ENCODE peak calls at places on chromosomes 3 and 15, in five cellular contexts. D, A, V, P and G are unnamed samples.
A peak's percentile ranks its signal among the peaks of the same experiment; 100 is the strongest.

GRCh38 chr3:169072494-169072893 is 591.0 kb downstream of the MECOM start:
- DNase-seq in D (no peak), A (no peak), V (no peak), P (no peak), G (no peak)

GRCh38 chr3:180529778-180530177 is 72.2 kb upstream of the TTC14 start:
- DNase-seq in D (no peak), A (no peak), V (no peak), P (no peak), G (no peak)

GRCh38 chr15:61888074-61888780 is 172.0 kb downstream of the VPS13C start:
- DNase-seq in D (no peak), A (no peak), V (no peak), P (no peak), G (no peak)

GRCh38 chr3:115990669-115991068 is 367.4 kb downstream of the GAP43 start:
- DNase-seq in D (no peak), A (peak; percentile 25), V (no peak), P (no peak), G (no peak)

GRCh38 chr3:194058189-194058571 is 77.8 kb upstream of the HES1 start:
- DNase-seq in D (peak; percentile 82), A (peak; percentile 92), V (peak; percentile 26), P (no peak), G (peak; percentile 69)

GRCh38 chr3:123884258-123884831 is at the start of gene MYLK:
- DNase-seq in D (peak; percentile 95), A (peak; percentile 98), V (peak; percentile 77), P (no peak), G (peak; percentile 87)

GRCh38 chr15:89226359-89227221 is 5.2 kb upstream of the RLBP1 start:
- DNase-seq in D (no peak), A (no peak), V (peak; percentile 46), P (no peak), G (no peak)

GRCh38 chr3:149343951-149344350 is 10.5 kb upstream of the TM4SF18 start:
- DNase-seq in D (no peak), A (peak; percentile 52), V (peak; percentile 13), P (no peak), G (no peak)

GRCh38 chr15:45522179-45522930 is at the start of gene SLC30A4:
- DNase-seq in D (peak; percentile 41), A (peak; percentile 62), V (peak; percentile 87), P (no peak), G (peak; percentile 63)

GRCh38 chr15:28147827-28148226 is 48.7 kb upstream of the OCA2 start:
- DNase-seq in D (no peak), A (no peak), V (no peak), P (no peak), G (no peak)
- TF ChIP-seq CREB1 in D (no peak), A (no peak), V (no peak), P (no peak), G (no peak)

GRCh38 chr15:99958426-99959097 is 225.3 kb upstream of the LYSMD4 start:
- DNase-seq in D (no peak), A (no peak), V (no peak), P (no peak), G (peak; percentile 28)
- TF ChIP-seq CREB1 in D (no peak), A (no peak), V (no peak), P (no peak), G (no peak)

GRCh38 chr3:196596355-196596754 is 27.9 kb downstream of the FBXO45 start:
- DNase-seq in D (no peak), A (no peak), V (no peak), P (no peak), G (no peak)

GRCh38 chr3:196600359-196600758 is 31.9 kb downstream of the FBXO45 start:
- DNase-seq in D (no peak), A (no peak), V (no peak), P (no peak), G (peak; percentile 20)

GRCh38 chr3:196603683-196604082 is 35.2 kb downstream of the FBXO45 start:
- DNase-seq in D (no peak), A (no peak), V (no peak), P (no peak), G (no peak)

GRCh38 chr3:196602673-196603072 is 34.2 kb downstream of the FBXO45 start:
- DNase-seq in D (no peak), A (no peak), V (no peak), P (no peak), G (no peak)

GRCh38 chr3:196599734-196600128 is 31.3 kb downstream of the FBXO45 start:
- DNase-seq in D (no peak), A (no peak), V (no peak), P (no peak), G (no peak)
- TF ChIP-seq CREB1 in D (no peak), A (no peak), V (no peak), P (no peak), G (no peak)

DNA sequence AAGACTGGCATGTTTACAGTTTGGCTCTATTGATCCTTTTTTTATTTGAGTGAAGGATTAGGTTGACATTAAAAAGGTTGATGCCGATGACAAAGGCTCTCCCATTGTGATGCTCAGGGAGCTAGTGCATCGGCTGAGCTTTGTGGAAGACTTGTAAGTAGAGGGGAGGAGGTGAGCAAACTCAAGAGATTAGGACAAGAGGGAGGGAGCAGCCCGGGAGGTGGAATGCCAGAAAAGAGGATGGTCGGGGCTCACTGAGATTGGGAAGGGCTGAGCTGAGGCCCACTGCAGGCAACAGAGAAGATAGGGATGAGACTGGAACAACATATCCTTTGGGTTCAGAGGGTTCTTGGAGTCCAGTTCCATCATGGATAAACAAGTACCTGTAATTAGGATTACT is 26.5 kb upstream of the PSMD6 start:
- DNase-seq in D (peak; percentile 27), A (peak; percentile 69), V (no peak), P (no peak), G (peak; percentile 44)
- TF ChIP-seq CREB1 in D (no peak), A (no peak), V (no peak), P (no peak), G (no peak)

DNA sequence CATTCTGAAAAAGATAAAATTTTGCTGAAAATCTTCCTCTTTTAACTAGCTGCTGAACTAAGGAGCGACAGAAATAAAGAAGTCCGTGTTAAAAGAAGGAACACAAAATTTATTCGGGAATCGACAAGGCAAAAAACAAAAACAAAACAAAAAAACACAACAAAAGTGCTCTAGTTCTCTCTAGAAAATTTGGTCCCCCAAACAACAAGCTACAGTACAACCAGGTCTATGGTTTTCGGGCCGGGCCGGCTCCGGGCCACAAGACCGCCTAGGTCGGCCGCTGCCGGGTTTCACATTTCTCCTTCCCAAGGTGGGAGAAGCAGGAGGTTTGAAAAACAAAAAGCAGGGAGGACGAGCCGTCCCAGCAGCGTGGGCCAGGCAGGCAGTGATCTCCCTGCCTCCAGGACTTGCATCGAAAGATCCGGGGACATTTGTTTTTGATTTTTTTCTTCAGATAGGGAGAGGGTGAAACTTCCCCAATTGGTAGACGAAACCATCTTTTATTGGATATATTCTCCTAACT is 2.7 kb downstream of the FOXL2 start:
- DNase-seq in D (peak; percentile 60), A (peak; percentile 76), V (no peak), P (no peak), G (peak; percentile 66)
- TF ChIP-seq CREB1 in D (no peak), A (no peak), V (no peak), P (no peak), G (no peak)

GRCh38 chr15:100115711-100116090 is 226.1 kb downstream of the ADAMTS17 start:
- DNase-seq in D (no peak), A (no peak), V (no peak), P (no peak), G (no peak)

GRCh38 chr15:100114100-100114499 is 227.7 kb downstream of the ADAMTS17 start:
- DNase-seq in D (no peak), A (no peak), V (no peak), P (no peak), G (no peak)

GRCh38 chr15:100115066-100115710 is 226.6 kb downstream of the ADAMTS17 start:
- DNase-seq in D (no peak), A (no peak), V (no peak), P (no peak), G (no peak)

GRCh38 chr15:100113351-100114075 is 228.3 kb downstream of the ADAMTS17 start:
- DNase-seq in D (no peak), A (no peak), V (no peak), P (no peak), G (no peak)

DNA sequence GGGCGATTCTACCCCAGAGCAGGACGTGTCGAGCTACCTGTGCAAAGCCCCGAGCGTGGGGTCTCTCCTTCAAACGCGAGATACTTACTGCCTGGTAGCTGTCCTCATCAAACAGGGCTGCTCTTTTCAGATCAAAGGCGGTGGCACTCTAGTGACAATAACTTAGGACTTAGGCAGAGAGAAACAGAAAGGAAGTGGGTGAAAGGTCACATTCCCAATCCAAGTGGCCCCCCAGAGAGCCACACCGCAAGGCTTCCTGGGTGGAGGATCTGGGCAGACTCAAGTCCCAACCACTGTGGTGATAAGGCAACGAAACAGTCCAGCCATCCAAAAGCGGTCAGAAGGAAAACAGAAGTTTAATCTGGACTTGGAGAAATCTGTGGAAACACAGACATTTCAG is 227.2 kb downstream of the ADAMTS17 start:
- DNase-seq in D (no peak), A (peak; percentile 27), V (no peak), P (no peak), G (no peak)
- TF ChIP-seq CREB1 in D (no peak), A (no peak), V (no peak), P (no peak), G (no peak)

DNA sequence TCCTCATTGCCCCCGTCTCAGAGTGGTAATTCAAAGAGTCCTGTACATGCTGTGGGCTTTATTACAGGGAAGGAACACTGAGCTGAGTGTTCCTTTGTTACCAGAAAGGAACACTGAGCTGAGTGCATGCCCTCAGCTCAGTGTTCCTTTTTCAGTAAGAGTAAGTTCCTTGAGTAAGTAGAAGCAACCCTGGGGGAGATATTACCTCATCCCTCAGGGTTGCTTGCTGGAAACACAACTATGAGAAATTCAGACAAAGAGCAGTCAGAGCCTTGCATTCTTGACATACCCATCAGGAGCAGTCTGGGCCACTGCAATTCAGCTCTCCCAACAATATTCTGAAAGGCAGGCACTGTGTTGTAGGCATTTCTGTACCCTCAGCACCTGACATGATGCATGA is 17.0 kb downstream of the CHRM5 start:
- DNase-seq in D (no peak), A (peak; percentile 56), V (no peak), P (no peak), G (no peak)
- TF ChIP-seq CREB1 in D (no peak), A (no peak), V (no peak), P (no peak), G (no peak)

GRCh38 chr3:61563614-61564404 is 2.4 kb downstream of the PTPRG start:
- DNase-seq in D (peak; percentile 18), A (peak; percentile 71), V (no peak), P (no peak), G (no peak)

GRCh38 chr3:61562042-61562809 is 855 bp downstream of the PTPRG start:
- DNase-seq in D (peak; percentile 16), A (no peak), V (no peak), P (no peak), G (no peak)

GRCh38 chr3:61565569-61565968 is 4.2 kb downstream of the PTPRG start:
- DNase-seq in D (no peak), A (no peak), V (no peak), P (no peak), G (no peak)

GRCh38 chr3:61562810-61563613 is 1.6 kb downstream of the PTPRG start:
- DNase-seq in D (peak; percentile 24), A (peak; percentile 39), V (no peak), P (no peak), G (peak; percentile 57)

GRCh38 chr3:61564405-61565059 is 3.2 kb downstream of the PTPRG start:
- DNase-seq in D (peak; percentile 92), A (peak; percentile 83), V (peak; percentile 7), P (no peak), G (no peak)
- TF ChIP-seq CREB1 in D (no peak), A (peak; percentile 56), V (no peak), P (no peak), G (peak; percentile 50)